ENCODE peak calls at places on chromosome 1, in ten cellular contexts. I is stomach, A is GM03348, T is GM13977, F is iPS-NIHi11, C is GM04504, P is T-helper 9 cell, Z is body of pancreas, G is HFF-Myc, D is ELF-1. V is an unnamed sample.

GRCh38 chr1:181551249-181551648 is 67.9 kb downstream of the CACNA1E start:
- DNase-seq in C (no peak), Z (no peak), D (peak; percentile 11), F (peak; percentile 28), A (no peak), I (peak; percentile 27), G (no peak), T (no peak), P (no peak), V (no peak)

GRCh38 chr1:229003233-229004031 is 267.5 kb upstream of the RAB4A start:
- DNase-seq in F (peak; percentile 42), T (no peak), D (peak; percentile 93), G (no peak), P (no peak), I (no peak), A (no peak), Z (no peak), C (no peak), V (no peak)

GRCh38 chr1:106785136-106785535 is 271.3 kb upstream of the PRMT6 start:
- DNase-seq in Z (no peak), G (no peak), T (no peak), D (no peak), P (no peak), C (no peak), I (no peak), F (no peak), A (no peak), V (no peak)

GRCh38 chr1:180167721-180168467 is 13.2 kb downstream of the QSOX1 start:
- DNase-seq in Z (peak; percentile 96), A (no peak), T (no peak), D (peak; percentile 86), I (peak; percentile 89), C (no peak), P (no peak), G (no peak), F (peak; percentile 83), V (no peak)

GRCh38 chr1:94255476-94255875 is 18.1 kb upstream of the ARHGAP29 start:
- DNase-seq in C (no peak), D (no peak), G (no peak), I (no peak), P (no peak), F (no peak), T (no peak), A (no peak), Z (no peak), V (no peak)

GRCh38 chr1:153359241-153359640 is 1.6 kb downstream of the S100A9 start:
- DNase-seq in I (no peak), A (no peak), F (no peak), T (no peak), C (no peak), D (no peak), Z (no peak), P (no peak), G (no peak), V (no peak)

GRCh38 chr1:204829133-204829532 is 41.5 kb upstream of the NFASC start:
- DNase-seq in G (no peak), I (no peak), T (no peak), A (peak; percentile 26), C (no peak), F (no peak), P (no peak), D (no peak), Z (no peak), V (no peak)

GRCh38 chr1:157168015-157168414 is 29.8 kb upstream of the ETV3 start:
- DNase-seq in G (no peak), T (no peak), Z (no peak), P (no peak), I (no peak), A (no peak), C (no peak), F (no peak), D (no peak), V (no peak)

GRCh38 chr1:33143698-33144097 is 38.1 kb downstream of the TRIM62 start:
- DNase-seq in G (no peak), A (peak; percentile 24), Z (no peak), T (no peak), C (no peak), P (no peak), I (no peak), F (no peak), D (no peak), V (no peak)

GRCh38 chr1:60281360-60281932 is 207.9 kb upstream of the C1orf87 start:
- DNase-seq in C (peak; percentile 27), T (peak; percentile 52), Z (peak; percentile 70), A (peak; percentile 75), D (peak; percentile 84), I (peak; percentile 69), G (peak; percentile 19), F (peak; percentile 81), P (no peak), V (no peak)

GRCh38 chr1:231357831-231358354 is 19.8 kb downstream of the SPRTN start:
- DNase-seq in T (peak; percentile 63), A (peak; percentile 74), I (peak; percentile 33), D (peak; percentile 37), G (no peak), P (no peak), C (peak; percentile 42), Z (peak; percentile 46), F (peak; percentile 54), V (peak; percentile 76)

GRCh38 chr1:89701746-89702241 is 68.9 kb downstream of the LRRC8C start:
- DNase-seq in P (no peak), D (peak; percentile 7), A (no peak), Z (no peak), C (no peak), T (no peak), G (no peak), I (no peak), F (no peak), V (no peak)

GRCh38 chr1:228268891-228269285 is 61.0 kb downstream of the OBSCN start:
- DNase-seq in Z (no peak), I (peak; percentile 19), C (no peak), A (peak; percentile 7), D (no peak), G (no peak), F (no peak), P (no peak), T (no peak), V (no peak)

GRCh38 chr1:245045087-245045881 is 109.5 kb upstream of the KIF26B start:
- DNase-seq in C (no peak), I (peak; percentile 31), Z (peak; percentile 63), T (no peak), D (peak; percentile 65), A (no peak), F (peak; percentile 23), G (no peak), P (no peak), V (no peak)

GRCh38 chr1:205355054-205355453 is 1.7 kb downstream of the KLHDC8A start:
- DNase-seq in P (no peak), T (no peak), A (peak; percentile 47), C (no peak), F (no peak), I (peak; percentile 94), G (no peak), D (no peak), Z (peak; percentile 46), V (no peak)

GRCh38 chr1:109910963-109911798 is 532 bp downstream of the CSF1 start:
- DNase-seq in C (no peak), D (peak; percentile 24), A (peak; percentile 58), G (no peak), I (no peak), T (peak; percentile 57), F (peak; percentile 78), P (no peak), Z (no peak), V (no peak)

GRCh38 chr1:228337031-228337564 is 69.5 kb downstream of the TRIM11 start:
- DNase-seq in I (no peak), D (no peak), T (no peak), G (no peak), P (no peak), F (no peak), A (no peak), Z (peak; percentile 6), C (no peak), V (no peak)

GRCh38 chr1:230568008-230568407 is 74.3 kb upstream of the COG2 start:
- DNase-seq in A (peak; percentile 6), P (no peak), G (no peak), I (peak; percentile 56), F (peak; percentile 39), D (peak; percentile 24), T (no peak), Z (peak; percentile 58), C (no peak), V (no peak)

GRCh38 chr1:79711001-79711431 is 704.5 kb upstream of the ADGRL4 start:
- DNase-seq in I (no peak), C (no peak), Z (no peak), T (peak; percentile 9), D (no peak), P (no peak), A (peak; percentile 21), F (no peak), G (no peak), V (no peak)

GRCh38 chr1:202306535-202307345 is 35.0 kb downstream of the UBE2T start:
- DNase-seq in P (no peak), Z (no peak), F (no peak), A (no peak), I (no peak), C (no peak), D (no peak), G (no peak), T (no peak), V (no peak)

GRCh38 chr1:111142358-111142975 is 2.4 kb downstream of the CEPT1 start:
- DNase-seq in D (peak; percentile 6), A (no peak), P (no peak), Z (no peak), T (no peak), G (no peak), F (no peak), I (no peak), C (no peak), V (no peak)

GRCh38 chr1:59718064-59718988 is 96.4 kb upstream of the HOOK1 start:
- DNase-seq in Z (no peak), D (no peak), A (no peak), I (no peak), P (no peak), C (no peak), F (no peak), T (no peak), G (no peak), V (no peak)

GRCh38 chr1:114054148-114054547 is 74.9 kb downstream of the OLFML3 start:
- DNase-seq in D (no peak), F (no peak), G (no peak), P (no peak), I (no peak), C (no peak), A (no peak), Z (no peak), T (no peak), V (no peak)

GRCh38 chr1:94772230-94772641 is 47.9 kb upstream of the SLC44A3 start:
- DNase-seq in T (no peak), Z (peak; percentile 61), D (no peak), A (no peak), C (no peak), G (no peak), P (no peak), F (no peak), I (peak; percentile 32), V (no peak)

GRCh38 chr1:164605254-164606091 is 46.5 kb downstream of the PBX1 start:
- DNase-seq in F (no peak), D (peak; percentile 51), A (no peak), P (no peak), Z (no peak), I (no peak), G (no peak), T (no peak), C (no peak), V (no peak)

GRCh38 chr1:201456499-201457309 is 12.3 kb downstream of the PHLDA3 start:
- DNase-seq in Z (peak; percentile 32), F (no peak), D (peak; percentile 73), A (peak; percentile 85), T (no peak), G (no peak), P (no peak), C (peak; percentile 96), I (no peak), V (peak; percentile 92)

GRCh38 chr1:39127513-39127912 is 77.0 kb upstream of the MACF1 start:
- DNase-seq in Z (peak; percentile 37), P (no peak), D (no peak), G (no peak), F (no peak), A (no peak), I (peak; percentile 47), T (no peak), C (no peak), V (no peak)

GRCh38 chr1:5393591-5393990 is 598.6 kb downstream of the NPHP4 start:
- DNase-seq in F (no peak), D (peak; percentile 41), A (no peak), T (no peak), G (no peak), C (no peak), Z (no peak), I (no peak), P (no peak), V (no peak)